ENCODE peak calls at places on chromosomes 11 and 22, in four cellular contexts. U is GM12878, J is SK-N-SH, Z is K562. T is an unnamed sample.

GRCh38 chr11:123054301-123055065 is 7.5 kb downstream of the HSPA8 start:
- DNase-seq in U (no peak), J (peak), Z (peak), T (peak)

GRCh38 chr11:12377824-12378593 is 638 bp downstream of the PARVA start:
- DNase-seq in U (no peak), J (peak), Z (no peak), T (peak)

GRCh38 chr11:69654660-69655478 is 13.9 kb downstream of the CCND1 start:
- DNase-seq in U (no peak), J (no peak), Z (no peak), T (peak)

GRCh38 chr11:46338988-46339666 is 8.1 kb upstream of the DGKZ start:
- DNase-seq in U (no peak), J (no peak), Z (no peak), T (no peak)

GRCh38 chr11:71252782-71253730 is 679 bp upstream of the SHANK2 start:
- DNase-seq in U (no peak), J (no peak), Z (no peak), T (peak)

GRCh38 chr11:111605681-111606080 is 3.4 kb downstream of the SIK2 start:
- DNase-seq in U (no peak), J (no peak), Z (no peak), T (no peak)

GRCh38 chr11:28860898-28861297 is 752.7 kb downstream of the METTL15 start:
- DNase-seq in U (no peak), J (no peak), Z (no peak), T (peak)

GRCh38 chr11:64500176-64501013 is 90.6 kb upstream of the SLC22A12 start:
- DNase-seq in U (no peak), J (no peak), Z (peak), T (no peak)

GRCh38 chr11:8033791-8034585 is 46.9 kb downstream of the EIF3F start:
- DNase-seq in U (no peak), J (no peak), Z (no peak), T (no peak)

GRCh38 chr22:33271390-33272161 is 213.4 kb upstream of the SYN3 start:
- DNase-seq in U (peak), J (no peak), Z (no peak), T (peak)

GRCh38 chr11:29343465-29344333 is 673.1 kb downstream of the KCNA4 start:
- DNase-seq in U (no peak), J (peak), Z (peak), T (peak)

GRCh38 chr11:821513-822371 is 3.0 kb downstream of the PNPLA2 start:
- DNase-seq in U (no peak), J (no peak), Z (no peak), T (no peak)

GRCh38 chr22:26550498-26551033 is 38.3 kb upstream of the TFIP11 start:
- DNase-seq in U (no peak), J (no peak), Z (no peak), T (peak)

GRCh38 chr22:27637604-27638003 is 164.0 kb downstream of the MN1 start:
- DNase-seq in U (no peak), J (no peak), Z (no peak), T (peak)

GRCh38 chr11:83528225-83528624 is 242.1 kb upstream of the CCDC90B start:
- DNase-seq in U (no peak), J (no peak), Z (no peak), T (no peak)

GRCh38 chr22:24391836-24392217 is 35.6 kb upstream of the ADORA2A start:
- DNase-seq in U (no peak), J (peak), Z (no peak), T (peak)

GRCh38 chr11:122893131-122893530 is 10.6 kb downstream of the JHY start:
- DNase-seq in U (no peak), J (no peak), Z (no peak), T (no peak)

GRCh38 chr22:20741634-20742581 is 32.0 kb upstream of the SERPIND1 start:
- DNase-seq in U (no peak), J (peak), Z (peak), T (peak)

GRCh38 chr22:23695141-23695540 is 4.3 kb downstream of the RGL4 start:
- DNase-seq in U (no peak), J (no peak), Z (no peak), T (no peak)

GRCh38 chr11:72091292-72091691 is 10.6 kb downstream of the LRRC51 start:
- DNase-seq in U (no peak), J (peak), Z (peak), T (peak)

GRCh38 chr22:31950226-31950625 is 5.9 kb downstream of the YWHAH start:
- DNase-seq in U (no peak), J (no peak), Z (no peak), T (no peak)

GRCh38 chr22:17952273-17952801 is 72.0 kb downstream of the MICAL3 start:
- DNase-seq in U (no peak), J (no peak), Z (peak), T (no peak)

GRCh38 chr22:21876486-21877176 is 9.2 kb upstream of the MAPK1 start:
- DNase-seq in U (no peak), J (peak), Z (peak), T (peak)

GRCh38 chr11:13290221-13290980 is 12.8 kb downstream of the BMAL1 start:
- DNase-seq in U (no peak), J (no peak), Z (no peak), T (no peak)

GRCh38 chr11:79708319-79708928 is 267.6 kb upstream of the TENM4 start:
- DNase-seq in U (peak), J (peak), Z (peak), T (peak)

GRCh38 chr22:26702906-26703830 is 45.8 kb downstream of the MIAT start:
- DNase-seq in U (no peak), J (no peak), Z (no peak), T (peak)

GRCh38 chr11:72048718-72049460 is 31.5 kb downstream of the NUMA1 start:
- DNase-seq in U (no peak), J (no peak), Z (no peak), T (no peak)

GRCh38 chr11:10285148-10285802 is 8.7 kb downstream of the SBF2 start:
- DNase-seq in U (no peak), J (no peak), Z (no peak), T (no peak)

DNA sequence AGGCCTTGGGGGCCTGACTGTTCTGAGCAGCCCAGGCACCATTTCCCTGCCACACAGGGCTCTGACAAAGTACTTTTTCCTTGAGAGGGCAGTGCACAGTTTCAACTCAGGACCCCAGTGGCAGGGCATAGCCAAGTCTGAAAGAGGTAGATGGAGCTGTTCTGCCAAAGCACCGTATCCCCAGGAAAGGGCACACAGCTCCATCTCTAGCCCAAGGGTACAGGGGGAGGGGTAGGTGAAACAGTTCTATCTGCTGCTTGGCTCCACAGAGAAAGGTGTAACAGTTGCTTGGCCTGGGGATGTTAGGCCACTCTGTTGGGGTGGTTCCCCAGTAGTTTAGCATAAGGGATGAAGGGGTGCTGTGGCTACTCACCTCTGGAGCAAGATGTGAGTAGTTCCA is 47.8 kb downstream of the GDPD4 start:
- DNase-seq in U (no peak), J (no peak), Z (no peak), T (no peak)
- H2AFZ ChIP-seq in U (no peak), J (no peak), Z (no peak), T (peak)

DNA sequence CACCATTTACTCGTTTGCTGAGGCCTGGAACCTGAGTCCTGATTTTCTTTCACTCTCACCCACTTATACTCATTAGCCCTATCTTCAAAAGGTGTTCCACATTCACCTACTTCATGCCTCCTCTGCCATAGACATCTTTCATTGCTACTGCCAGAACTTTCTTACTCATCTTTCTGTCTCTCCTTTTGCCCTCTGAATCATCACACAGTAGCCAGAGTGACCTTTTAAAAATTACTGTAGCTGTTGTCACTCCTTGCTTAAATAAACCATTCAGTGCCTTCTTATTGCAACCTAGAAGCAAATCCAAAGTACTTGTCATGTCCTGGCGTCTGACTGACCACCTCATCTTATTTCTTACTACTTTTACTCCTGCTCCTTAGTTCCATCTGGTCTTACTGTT is 38.2 kb downstream of the ATXN10 start:
- DNase-seq in U (no peak), J (no peak), Z (no peak), T (peak)
- TF ChIP-seq RCOR1 in U (no peak), J (no peak), Z (no peak), T (peak)

GRCh38 chr11:1938343-1939005 is 8.7 kb upstream of the MRPL23 start:
- DNase-seq in U (no peak), J (peak), Z (no peak), T (no peak)
- TF ChIP-seq MXI1 in U (no peak), J (no peak), Z (no peak), T (no peak)

DNA sequence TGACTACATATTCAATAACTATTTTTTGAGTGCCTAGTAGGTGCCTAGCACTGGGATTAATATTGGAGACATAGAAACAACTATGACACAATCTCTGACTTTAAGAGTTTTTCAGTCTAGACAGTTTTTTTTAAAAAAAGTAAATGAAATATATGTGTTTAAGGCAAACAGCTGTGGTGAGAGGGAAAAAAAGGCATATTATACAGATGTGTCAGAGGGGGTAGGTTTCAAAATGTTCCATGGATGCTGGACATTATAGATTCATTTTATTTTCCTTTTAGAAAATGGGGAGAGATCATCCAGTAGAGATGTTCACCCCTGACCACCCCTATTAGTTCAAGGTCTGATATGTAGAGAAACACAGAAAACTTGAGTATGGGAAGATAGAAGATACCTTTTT is 90.8 kb downstream of the LUZP2 start:
- DNase-seq in U (no peak), J (no peak), Z (no peak), T (peak)
- H2AFZ ChIP-seq in U (no peak), J (no peak), Z (no peak), T (no peak)

GRCh38 chr11:5658318-5658717 is 26.6 kb downstream of the TRIM5 start:
- DNase-seq in U (no peak), J (no peak), Z (no peak), T (no peak)
- TF ChIP-seq RCOR1 in U (no peak), J (no peak), Z (no peak), T (no peak)

DNA sequence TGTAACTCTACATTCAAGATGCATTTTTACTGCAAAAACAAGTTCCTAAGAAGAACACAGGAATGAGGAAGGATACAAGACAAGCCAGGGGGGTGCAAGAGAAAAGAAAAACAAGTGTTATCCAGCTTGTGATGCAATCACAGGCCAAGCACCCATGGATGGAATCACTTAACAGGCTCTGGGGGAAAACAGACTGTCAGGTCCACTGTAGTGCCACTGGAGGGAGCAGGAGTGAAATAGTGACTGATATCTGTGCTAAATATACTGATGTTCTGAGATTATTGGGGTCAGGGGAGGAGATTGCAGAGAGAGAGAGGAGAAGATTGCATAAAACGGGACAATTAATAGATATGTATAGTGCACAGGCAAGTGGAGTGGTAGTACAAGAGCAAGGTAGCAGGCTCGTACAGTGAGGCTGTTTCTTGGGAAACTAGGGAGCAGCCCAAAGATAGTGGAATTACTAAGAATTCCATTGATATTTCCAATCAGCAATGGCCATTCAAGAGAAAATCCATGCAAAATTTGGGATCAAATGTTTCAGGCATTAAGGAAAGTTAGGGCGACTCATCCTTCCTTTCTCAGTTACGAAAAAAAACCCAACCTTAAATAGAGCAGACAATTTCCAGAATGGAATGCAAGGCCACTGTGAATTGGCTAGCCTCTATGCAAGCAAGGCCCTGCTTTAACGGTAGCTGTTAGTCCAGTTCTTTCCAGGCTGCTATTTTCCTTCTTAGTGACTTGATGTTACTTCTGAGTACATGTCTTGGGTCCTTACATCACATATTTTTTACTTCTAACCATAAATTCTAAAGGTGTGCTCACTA is 52.2 kb upstream of the CEP126 start:
- DNase-seq in U (no peak), J (peak), Z (no peak), T (peak)
- TF ChIP-seq MXI1 in U (no peak), J (no peak), Z (no peak), T (no peak)

GRCh38 chr11:115941044-115941443 is 436.8 kb upstream of the CADM1 start:
- DNase-seq in U (no peak), J (no peak), Z (no peak), T (no peak)
- H2AFZ ChIP-seq in U (no peak), J (no peak), Z (no peak), T (no peak)

GRCh38 chr11:6546735-6547134 is 49.7 kb downstream of the DNHD1 start:
- DNase-seq in U (no peak), J (no peak), Z (no peak), T (no peak)

GRCh38 chr11:6542727-6543126 is 45.6 kb downstream of the DNHD1 start:
- DNase-seq in U (no peak), J (no peak), Z (no peak), T (no peak)

GRCh38 chr11:6547177-6547576 is 50.1 kb downstream of the DNHD1 start:
- DNase-seq in U (no peak), J (no peak), Z (no peak), T (no peak)

GRCh38 chr11:6545917-6546605 is 49.0 kb downstream of the DNHD1 start:
- DNase-seq in U (no peak), J (no peak), Z (no peak), T (no peak)

GRCh38 chr11:6544921-6545850 is 48.1 kb downstream of the DNHD1 start:
- DNase-seq in U (no peak), J (no peak), Z (no peak), T (peak)
- TF ChIP-seq RCOR1 in U (no peak), J (no peak), Z (no peak), T (no peak)

GRCh38 chr22:19110064-19110458 is 12.2 kb downstream of the DGCR2 start:
- DNase-seq in U (no peak), J (no peak), Z (peak), T (no peak)

GRCh38 chr22:19109198-19110063 is 12.8 kb downstream of the DGCR2 start:
- DNase-seq in U (peak), J (no peak), Z (peak), T (peak)

GRCh38 chr22:19106886-19107729 is 15.1 kb downstream of the DGCR2 start:
- DNase-seq in U (no peak), J (no peak), Z (no peak), T (no peak)

GRCh38 chr22:19107730-19108074 is 14.5 kb downstream of the DGCR2 start:
- DNase-seq in U (no peak), J (no peak), Z (no peak), T (no peak)

GRCh38 chr22:19108807-19109197 is 13.4 kb downstream of the DGCR2 start:
- DNase-seq in U (no peak), J (no peak), Z (peak), T (no peak)
- TF ChIP-seq MXI1 in U (no peak), J (no peak), Z (no peak), T (no peak)